ENCODE peak calls at places on chromosomes 2 and 18, in eight cellular contexts. J is GM10248; R is Panc1; U is T-helper 22 cell; K is keratinocyte; S is naive B cell; F is SW 1271; I is activated naive CD4-positive, alpha-beta T cell. Y is an unnamed sample.

GRCh38 chr2:64478502-64479230 is 24.7 kb downstream of the LGALSL start:
- DNase-seq in J (no peak), R (no peak), U (no peak), K (no peak), S (no peak), F (no peak), I (no peak), Y (no peak)

GRCh38 chr2:52874706-52875105 is 892.9 kb upstream of the CHAC2 start:
- DNase-seq in J (no peak), R (no peak), U (no peak), K (no peak), S (no peak), F (no peak), I (no peak), Y (no peak)

GRCh38 chr2:225282858-225283693 is 116.4 kb upstream of the NYAP2 start:
- DNase-seq in J (peak), R (peak), U (no peak), K (no peak), S (no peak), F (no peak), I (no peak), Y (peak)

GRCh38 chr2:11239147-11239546 is 83.9 kb downstream of the SLC66A3 start:
- DNase-seq in J (no peak), R (no peak), U (no peak), K (no peak), S (no peak), F (no peak), I (no peak), Y (no peak)

GRCh38 chr2:709138-709779 is 32.1 kb upstream of the TMEM18 start:
- DNase-seq in J (no peak), R (no peak), U (no peak), K (no peak), S (no peak), F (no peak), I (no peak), Y (no peak)

GRCh38 chr2:95323347-95324155 is 26.4 kb downstream of the KCNIP3 start:
- DNase-seq in J (no peak), R (no peak), U (no peak), K (no peak), S (no peak), F (no peak), I (no peak), Y (peak)

GRCh38 chr2:231648579-231649174 is 56.0 kb downstream of the TEX44 start:
- DNase-seq in J (peak), R (peak), U (no peak), K (no peak), S (peak), F (no peak), I (peak), Y (peak)

GRCh38 chr18:35919179-35919578 is 53.3 kb upstream of the RMP24 start:
- DNase-seq in J (no peak), R (no peak), U (no peak), K (no peak), S (no peak), F (no peak), I (no peak), Y (no peak)

GRCh38 chr2:112694182-112694581 is 26.6 kb upstream of the NT5DC4 start:
- DNase-seq in J (no peak), R (no peak), U (no peak), K (no peak), S (no peak), F (no peak), I (no peak), Y (no peak)

GRCh38 chr2:233202531-233202944 is 48.9 kb upstream of the ATG16L1 start:
- DNase-seq in J (no peak), R (no peak), U (no peak), K (no peak), S (peak), F (no peak), I (no peak), Y (peak)

GRCh38 chr2:222572264-222572721 is 83.6 kb downstream of the FARSB start:
- DNase-seq in J (no peak), R (no peak), U (no peak), K (no peak), S (no peak), F (no peak), I (no peak), Y (no peak)

GRCh38 chr2:10774394-10774793 is 38.2 kb downstream of the PDIA6 start:
- DNase-seq in J (no peak), R (no peak), U (no peak), K (no peak), S (no peak), F (no peak), I (no peak), Y (no peak)

GRCh38 chr2:20106746-20107145 is 55.3 kb upstream of the LAPTM4A start:
- DNase-seq in J (no peak), R (no peak), U (no peak), K (no peak), S (no peak), F (peak), I (no peak), Y (no peak)

GRCh38 chr2:17084882-17085281 is 419.2 kb upstream of the CYRIA start:
- DNase-seq in J (no peak), R (no peak), U (no peak), K (no peak), S (no peak), F (no peak), I (no peak), Y (no peak)

GRCh38 chr18:5596585-5596984 is 52.8 kb upstream of the EPB41L3 start:
- DNase-seq in J (no peak), R (no peak), U (no peak), K (no peak), S (no peak), F (no peak), I (no peak), Y (no peak)

GRCh38 chr18:12803069-12803936 is 80.7 kb downstream of the PTPN2 start:
- DNase-seq in J (no peak), R (no peak), U (no peak), K (no peak), S (no peak), F (no peak), I (no peak), Y (no peak)

GRCh38 chr2:216339456-216340279 is 32.6 kb downstream of the MARCHF4 start:
- DNase-seq in J (no peak), R (no peak), U (no peak), K (no peak), S (no peak), F (no peak), I (no peak), Y (no peak)

GRCh38 chr18:55337153-55337552 is 250.8 kb downstream of the TCF4 start:
- DNase-seq in J (no peak), R (no peak), U (no peak), K (no peak), S (no peak), F (no peak), I (no peak), Y (no peak)

GRCh38 chr2:164779383-164780057 is 62.1 kb downstream of the COBLL1 start:
- DNase-seq in J (no peak), R (no peak), U (no peak), K (no peak), S (no peak), F (no peak), I (no peak), Y (no peak)

GRCh38 chr2:234496442-234496834 is 443 bp downstream of the ARL4C start:
- DNase-seq in J (peak), R (no peak), U (no peak), K (no peak), S (peak), F (no peak), I (peak), Y (no peak)

GRCh38 chr2:213455316-213456008 is 171.2 kb downstream of the SPAG16 start:
- DNase-seq in J (no peak), R (no peak), U (no peak), K (no peak), S (no peak), F (no peak), I (no peak), Y (no peak)

GRCh38 chr2:219158586-219158985 is 2.0 kb downstream of the NHEJ1 start:
- DNase-seq in J (no peak), R (no peak), U (no peak), K (no peak), S (no peak), F (no peak), I (no peak), Y (no peak)

GRCh38 chr2:161166538-161167409 is 6.5 kb downstream of the TANK start:
- DNase-seq in J (peak), R (no peak), U (peak), K (peak), S (peak), F (no peak), I (no peak), Y (no peak)

GRCh38 chr18:36419913-36420531 is 122.5 kb downstream of the FHOD3 start:
- DNase-seq in J (no peak), R (peak), U (no peak), K (peak), S (no peak), F (peak), I (no peak), Y (peak)

GRCh38 chr2:46142546-46143329 is 154.5 kb upstream of the EPAS1 start:
- DNase-seq in J (no peak), R (no peak), U (no peak), K (no peak), S (no peak), F (no peak), I (no peak), Y (no peak)

GRCh38 chr2:52097076-52097475 is 1065.1 kb upstream of the NRXN1 start:
- DNase-seq in J (no peak), R (no peak), U (no peak), K (no peak), S (no peak), F (no peak), I (no peak), Y (no peak)

GRCh38 chr18:23784811-23785245 is 95.6 kb downstream of the LAMA3 start:
- DNase-seq in J (no peak), R (no peak), U (no peak), K (peak), S (no peak), F (no peak), I (no peak), Y (no peak)

GRCh38 chr2:32489061-32489460 is 132.2 kb downstream of the BIRC6 start:
- DNase-seq in J (no peak), R (no peak), U (no peak), K (no peak), S (no peak), F (no peak), I (no peak), Y (no peak)

GRCh38 chr2:216551234-216551633 is 52.6 kb downstream of the RPL37A start:
- DNase-seq in J (no peak), R (no peak), U (no peak), K (no peak), S (no peak), F (no peak), I (no peak), Y (no peak)

GRCh38 chr18:46842583-46842982 is 74.7 kb downstream of the PIAS2 start:
- DNase-seq in J (no peak), R (no peak), U (no peak), K (peak), S (no peak), F (no peak), I (no peak), Y (no peak)

GRCh38 chr2:215764441-215765048 is 248.8 kb downstream of the MREG start:
- DNase-seq in J (no peak), R (no peak), U (no peak), K (peak), S (no peak), F (no peak), I (no peak), Y (no peak)

GRCh38 chr2:16051046-16051489 is 110.7 kb downstream of the MYCN start:
- DNase-seq in J (no peak), R (no peak), U (no peak), K (no peak), S (no peak), F (no peak), I (no peak), Y (no peak)

Y was measured in Karpas-422.